ENCODE peak calls at places on chromosome 2, in ten cellular contexts. One of them, this sample, is unnamed.

GRCh38 chr2:226664140-226664539 is 135.5 kb downstream of the IRS1 start:
- DNase-seq in spleen: peak
- DNase-seq in neuronal stem cell: no peak
- DNase-seq in thyroid gland: peak
- DNase-seq in right cardiac atrium: peak
- DNase-seq in tibial artery: no peak
- DNase-seq in Panc1: no peak
- DNase-seq in tibial nerve: no peak
- DNase-seq in lower lobe of right lung: no peak
- DNase-seq in A673: no peak
- DNase-seq in this sample: peak

GRCh38 chr2:131520526-131520925 is 7.2 kb upstream of the CCDC74A start:
- DNase-seq in spleen: peak
- DNase-seq in neuronal stem cell: no peak
- DNase-seq in thyroid gland: no peak
- DNase-seq in right cardiac atrium: no peak
- DNase-seq in tibial artery: no peak
- DNase-seq in Panc1: no peak
- DNase-seq in tibial nerve: no peak
- DNase-seq in lower lobe of right lung: no peak
- DNase-seq in A673: no peak
- DNase-seq in this sample: no peak

GRCh38 chr2:234823877-234824376 is 127.9 kb upstream of the SH3BP4 start:
- DNase-seq in spleen: no peak
- DNase-seq in neuronal stem cell: peak
- DNase-seq in thyroid gland: no peak
- DNase-seq in right cardiac atrium: peak
- DNase-seq in tibial artery: peak
- DNase-seq in Panc1: peak
- DNase-seq in tibial nerve: peak
- DNase-seq in lower lobe of right lung: no peak
- DNase-seq in A673: peak
- DNase-seq in this sample: no peak

GRCh38 chr2:27729614-27730013 is 41.9 kb upstream of the MRPL33 start:
- DNase-seq in spleen: no peak
- DNase-seq in neuronal stem cell: no peak
- DNase-seq in thyroid gland: no peak
- DNase-seq in right cardiac atrium: no peak
- DNase-seq in tibial artery: no peak
- DNase-seq in Panc1: no peak
- DNase-seq in tibial nerve: no peak
- DNase-seq in lower lobe of right lung: no peak
- DNase-seq in A673: no peak
- DNase-seq in this sample: no peak

GRCh38 chr2:24026233-24026632 is 16.3 kb downstream of the MFSD2B start:
- DNase-seq in spleen: no peak
- DNase-seq in neuronal stem cell: no peak
- DNase-seq in thyroid gland: no peak
- DNase-seq in right cardiac atrium: no peak
- DNase-seq in tibial artery: no peak
- DNase-seq in Panc1: no peak
- DNase-seq in tibial nerve: no peak
- DNase-seq in lower lobe of right lung: no peak
- DNase-seq in A673: peak
- DNase-seq in this sample: no peak

GRCh38 chr2:55896633-55897032 is 26.9 kb downstream of the EFEMP1 start:
- DNase-seq in spleen: no peak
- DNase-seq in neuronal stem cell: no peak
- DNase-seq in thyroid gland: no peak
- DNase-seq in right cardiac atrium: no peak
- DNase-seq in tibial artery: no peak
- DNase-seq in Panc1: no peak
- DNase-seq in tibial nerve: no peak
- DNase-seq in lower lobe of right lung: no peak
- DNase-seq in A673: no peak
- DNase-seq in this sample: no peak

GRCh38 chr2:152825834-152826233 is 107.4 kb downstream of the ARL6IP6 start:
- DNase-seq in spleen: no peak
- DNase-seq in neuronal stem cell: no peak
- DNase-seq in thyroid gland: no peak
- DNase-seq in right cardiac atrium: no peak
- DNase-seq in tibial artery: no peak
- DNase-seq in Panc1: no peak
- DNase-seq in tibial nerve: no peak
- DNase-seq in lower lobe of right lung: no peak
- DNase-seq in A673: no peak
- DNase-seq in this sample: no peak

GRCh38 chr2:152635635-152636298 is 81.5 kb downstream of the PRPF40A start:
- DNase-seq in spleen: peak
- DNase-seq in neuronal stem cell: peak
- DNase-seq in thyroid gland: peak
- DNase-seq in right cardiac atrium: peak
- DNase-seq in tibial artery: peak
- DNase-seq in Panc1: peak
- DNase-seq in tibial nerve: peak
- DNase-seq in lower lobe of right lung: peak
- DNase-seq in A673: peak
- DNase-seq in this sample: peak

GRCh38 chr2:157934684-157935377 is 58.7 kb upstream of the ACVR1 start:
- DNase-seq in spleen: no peak
- DNase-seq in neuronal stem cell: no peak
- DNase-seq in thyroid gland: no peak
- DNase-seq in right cardiac atrium: no peak
- DNase-seq in tibial artery: no peak
- DNase-seq in Panc1: no peak
- DNase-seq in tibial nerve: no peak
- DNase-seq in lower lobe of right lung: no peak
- DNase-seq in A673: no peak
- DNase-seq in this sample: no peak

GRCh38 chr2:74440005-74440377 is 1.7 kb downstream of the RTKN start:
- DNase-seq in spleen: peak
- DNase-seq in neuronal stem cell: no peak
- DNase-seq in thyroid gland: peak
- DNase-seq in right cardiac atrium: peak
- DNase-seq in tibial artery: peak
- DNase-seq in Panc1: no peak
- DNase-seq in tibial nerve: peak
- DNase-seq in lower lobe of right lung: no peak
- DNase-seq in A673: no peak
- DNase-seq in this sample: no peak

GRCh38 chr2:73112913-73113633 is at the start of gene RAB11FIP5:
- DNase-seq in spleen: peak
- DNase-seq in neuronal stem cell: peak
- DNase-seq in thyroid gland: peak
- DNase-seq in right cardiac atrium: peak
- DNase-seq in tibial artery: peak
- DNase-seq in Panc1: no peak
- DNase-seq in tibial nerve: peak
- DNase-seq in lower lobe of right lung: peak
- DNase-seq in A673: peak
- DNase-seq in this sample: peak

GRCh38 chr2:36318547-36318946 is 37.0 kb upstream of the CRIM1 start:
- DNase-seq in spleen: no peak
- DNase-seq in neuronal stem cell: no peak
- DNase-seq in thyroid gland: no peak
- DNase-seq in right cardiac atrium: no peak
- DNase-seq in tibial artery: no peak
- DNase-seq in Panc1: no peak
- DNase-seq in tibial nerve: no peak
- DNase-seq in lower lobe of right lung: no peak
- DNase-seq in A673: no peak
- DNase-seq in this sample: no peak

GRCh38 chr2:155980941-155981561 is 351.5 kb downstream of the NR4A2 start:
- DNase-seq in spleen: no peak
- DNase-seq in neuronal stem cell: no peak
- DNase-seq in thyroid gland: no peak
- DNase-seq in right cardiac atrium: no peak
- DNase-seq in tibial artery: no peak
- DNase-seq in Panc1: no peak
- DNase-seq in tibial nerve: no peak
- DNase-seq in lower lobe of right lung: no peak
- DNase-seq in A673: no peak
- DNase-seq in this sample: no peak

GRCh38 chr2:205746408-205746785 is 64.1 kb downstream of the NRP2 start:
- DNase-seq in spleen: no peak
- DNase-seq in neuronal stem cell: no peak
- DNase-seq in thyroid gland: peak
- DNase-seq in right cardiac atrium: no peak
- DNase-seq in tibial artery: no peak
- DNase-seq in Panc1: no peak
- DNase-seq in tibial nerve: no peak
- DNase-seq in lower lobe of right lung: peak
- DNase-seq in A673: no peak
- DNase-seq in this sample: peak

GRCh38 chr2:221204699-221205098 is 367.4 kb downstream of the EPHA4 start:
- DNase-seq in spleen: no peak
- DNase-seq in neuronal stem cell: no peak
- DNase-seq in thyroid gland: no peak
- DNase-seq in right cardiac atrium: no peak
- DNase-seq in tibial artery: no peak
- DNase-seq in Panc1: no peak
- DNase-seq in tibial nerve: no peak
- DNase-seq in lower lobe of right lung: no peak
- DNase-seq in A673: no peak
- DNase-seq in this sample: no peak

DNA sequence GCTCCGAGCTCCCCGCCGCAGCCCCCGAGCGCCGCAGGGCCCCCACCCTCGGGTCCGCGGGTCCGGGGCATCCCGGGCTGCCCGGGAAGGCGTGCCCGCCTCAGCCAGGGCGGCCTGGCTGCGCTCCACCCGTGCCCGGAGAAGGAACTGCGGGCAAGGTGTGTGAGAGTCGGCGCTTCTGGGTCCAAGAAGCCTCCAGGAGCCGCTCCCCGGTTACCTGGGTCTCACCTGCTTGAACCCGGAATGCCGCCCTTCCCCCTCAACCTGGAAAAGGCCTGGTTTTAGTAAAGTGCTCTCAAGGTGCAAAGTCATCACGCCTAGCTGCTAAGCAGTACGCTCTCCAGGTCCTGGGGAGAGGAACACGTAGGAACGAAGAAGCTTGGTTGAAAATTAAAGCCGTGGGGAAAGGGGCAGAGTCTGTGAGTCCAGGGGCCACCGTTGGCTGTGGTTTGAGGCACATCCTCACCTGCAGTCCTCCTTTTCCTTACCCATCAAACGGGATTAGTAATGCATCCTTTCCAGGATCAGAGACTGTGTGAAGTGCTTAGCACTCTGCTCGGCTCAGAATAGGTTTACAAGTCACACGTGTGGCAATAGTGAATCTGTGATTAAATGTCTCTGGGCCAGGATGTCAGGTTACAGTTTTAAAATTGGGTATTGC is 1.2 kb downstream of the ASAP2 start:
- DNase-seq in spleen: peak
- DNase-seq in neuronal stem cell: no peak
- DNase-seq in thyroid gland: peak
- DNase-seq in right cardiac atrium: no peak
- DNase-seq in tibial artery: no peak
- DNase-seq in Panc1: no peak
- DNase-seq in tibial nerve: no peak
- DNase-seq in lower lobe of right lung: peak
- DNase-seq in A673: peak
- DNase-seq in this sample: no peak
- H3K27ac ChIP-seq in spleen: no peak
- H3K27ac ChIP-seq in neuronal stem cell: no peak
- H3K27ac ChIP-seq in thyroid gland: peak
- H3K27ac ChIP-seq in right cardiac atrium: peak
- H3K27ac ChIP-seq in tibial artery: peak
- H3K27ac ChIP-seq in Panc1: peak
- H3K27ac ChIP-seq in tibial nerve: peak
- H3K27ac ChIP-seq in lower lobe of right lung: peak
- H3K27ac ChIP-seq in A673: peak
- H3K27ac ChIP-seq in this sample: no peak

GRCh38 chr2:121211251-121211650 is 73.8 kb downstream of the TFCP2L1 start:
- DNase-seq in spleen: peak
- DNase-seq in neuronal stem cell: no peak
- DNase-seq in thyroid gland: no peak
- DNase-seq in right cardiac atrium: no peak
- DNase-seq in tibial artery: no peak
- DNase-seq in Panc1: no peak
- DNase-seq in tibial nerve: no peak
- DNase-seq in lower lobe of right lung: peak
- DNase-seq in A673: no peak
- DNase-seq in this sample: no peak
- H3K27ac ChIP-seq in spleen: no peak
- H3K27ac ChIP-seq in neuronal stem cell: no peak
- H3K27ac ChIP-seq in thyroid gland: no peak
- H3K27ac ChIP-seq in right cardiac atrium: no peak
- H3K27ac ChIP-seq in tibial artery: no peak
- H3K27ac ChIP-seq in Panc1: no peak
- H3K27ac ChIP-seq in tibial nerve: no peak
- H3K27ac ChIP-seq in lower lobe of right lung: peak
- H3K27ac ChIP-seq in A673: no peak
- H3K27ac ChIP-seq in this sample: no peak

DNA sequence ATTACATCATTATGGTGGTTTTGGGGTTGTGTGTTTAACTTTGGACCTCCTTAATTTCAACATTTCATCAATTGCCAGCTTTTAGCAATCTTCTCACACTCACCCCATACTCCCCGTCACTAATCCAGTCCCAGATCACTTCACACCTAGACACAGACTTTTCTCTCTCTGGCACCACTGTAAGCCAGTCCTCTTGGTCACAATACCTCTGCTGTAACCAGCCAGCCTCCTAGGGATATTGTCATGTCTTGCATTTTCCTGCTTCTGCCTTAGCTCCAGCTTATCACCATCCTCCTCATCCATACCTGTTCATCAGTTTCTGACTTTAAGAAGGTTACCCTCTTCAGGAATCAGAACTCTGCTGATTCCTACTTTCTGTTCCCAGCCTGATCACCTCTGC is 1.6 kb upstream of the STK17B start:
- DNase-seq in spleen: no peak
- DNase-seq in neuronal stem cell: no peak
- DNase-seq in thyroid gland: no peak
- DNase-seq in right cardiac atrium: no peak
- DNase-seq in tibial artery: no peak
- DNase-seq in Panc1: no peak
- DNase-seq in tibial nerve: no peak
- DNase-seq in lower lobe of right lung: no peak
- DNase-seq in A673: no peak
- DNase-seq in this sample: no peak
- H3K27ac ChIP-seq in spleen: peak
- H3K27ac ChIP-seq in neuronal stem cell: no peak
- H3K27ac ChIP-seq in thyroid gland: no peak
- H3K27ac ChIP-seq in right cardiac atrium: no peak
- H3K27ac ChIP-seq in tibial artery: no peak
- H3K27ac ChIP-seq in Panc1: no peak
- H3K27ac ChIP-seq in tibial nerve: no peak
- H3K27ac ChIP-seq in lower lobe of right lung: no peak
- H3K27ac ChIP-seq in A673: no peak
- H3K27ac ChIP-seq in this sample: no peak

DNA sequence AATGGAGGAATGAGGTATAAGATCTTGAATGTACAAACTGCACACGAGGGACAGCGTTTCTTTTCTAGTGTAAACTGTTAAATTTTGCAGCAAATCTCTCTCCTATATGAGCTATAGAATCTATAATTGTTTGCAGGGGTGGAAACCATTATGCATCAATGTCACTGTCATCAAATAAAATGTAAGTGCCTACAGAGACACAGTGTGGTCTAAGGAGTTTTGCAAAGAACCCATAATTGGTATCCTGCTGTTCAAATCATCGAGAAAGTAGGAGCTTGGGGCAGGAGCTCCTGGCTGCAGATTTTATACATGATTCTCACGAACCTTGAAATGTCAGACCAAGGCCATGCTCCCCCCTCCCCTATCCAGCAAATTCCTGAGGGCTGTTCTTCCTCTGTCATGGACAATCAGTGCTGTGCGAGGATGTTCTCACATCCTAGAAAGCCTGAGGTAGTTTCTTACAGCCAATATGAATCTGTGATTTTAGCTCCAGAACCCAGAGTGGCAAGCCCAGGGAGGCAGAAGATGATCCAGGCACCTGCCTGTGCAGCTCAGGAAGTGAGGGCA is 119.5 kb upstream of the CYRIA start:
- DNase-seq in spleen: no peak
- DNase-seq in neuronal stem cell: no peak
- DNase-seq in thyroid gland: no peak
- DNase-seq in right cardiac atrium: no peak
- DNase-seq in tibial artery: no peak
- DNase-seq in Panc1: no peak
- DNase-seq in tibial nerve: no peak
- DNase-seq in lower lobe of right lung: no peak
- DNase-seq in A673: peak
- DNase-seq in this sample: no peak
- H3K27ac ChIP-seq in spleen: no peak
- H3K27ac ChIP-seq in neuronal stem cell: no peak
- H3K27ac ChIP-seq in thyroid gland: no peak
- H3K27ac ChIP-seq in right cardiac atrium: no peak
- H3K27ac ChIP-seq in tibial artery: no peak
- H3K27ac ChIP-seq in Panc1: no peak
- H3K27ac ChIP-seq in tibial nerve: no peak
- H3K27ac ChIP-seq in lower lobe of right lung: no peak
- H3K27ac ChIP-seq in A673: no peak
- H3K27ac ChIP-seq in this sample: no peak

This sample was measured in substantia nigra.